ENCODE peak calls at places on chromosome 22, in six cellular contexts. One of them, this sample, is unnamed.

GRCh38 chr22:50582562-50583293 is at the start of gene CHKB:
- DNase-seq in spleen: peak
- DNase-seq in kidney epithelial cell: peak
- DNase-seq in mammary epithelial cell: peak
- DNase-seq in CD4-positive, alpha-beta T cell: peak
- DNase-seq in activated CD8-positive, alpha-beta T cell treated with anti-CD3 and anti-CD28 coated beads for 36 hours: peak
- DNase-seq in this sample: peak

GRCh38 chr22:44032126-44032730 is 8.1 kb downstream of the PARVB start:
- DNase-seq in activated CD8-positive, alpha-beta T cell treated with anti-CD3 and anti-CD28 coated beads for 36 hours: no peak
- DNase-seq in kidney epithelial cell: no peak
- DNase-seq in CD4-positive, alpha-beta T cell: no peak
- DNase-seq in mammary epithelial cell: no peak
- DNase-seq in spleen: no peak
- DNase-seq in this sample: no peak

GRCh38 chr22:24129980-24130379 is 51.3 kb upstream of the SUSD2 start:
- DNase-seq in kidney epithelial cell: no peak
- DNase-seq in spleen: no peak
- DNase-seq in mammary epithelial cell: no peak
- DNase-seq in CD4-positive, alpha-beta T cell: no peak
- DNase-seq in activated CD8-positive, alpha-beta T cell treated with anti-CD3 and anti-CD28 coated beads for 36 hours: no peak
- DNase-seq in this sample: no peak

GRCh38 chr22:50585781-50586180 is 3.1 kb upstream of the CHKB start:
- DNase-seq in CD4-positive, alpha-beta T cell: no peak
- DNase-seq in activated CD8-positive, alpha-beta T cell treated with anti-CD3 and anti-CD28 coated beads for 36 hours: no peak
- DNase-seq in spleen: peak
- DNase-seq in mammary epithelial cell: no peak
- DNase-seq in kidney epithelial cell: no peak
- DNase-seq in this sample: no peak

GRCh38 chr22:44164031-44164430 is 16.7 kb upstream of the PARVG start:
- DNase-seq in spleen: no peak
- DNase-seq in mammary epithelial cell: no peak
- DNase-seq in activated CD8-positive, alpha-beta T cell treated with anti-CD3 and anti-CD28 coated beads for 36 hours: no peak
- DNase-seq in kidney epithelial cell: no peak
- DNase-seq in CD4-positive, alpha-beta T cell: no peak
- DNase-seq in this sample: no peak

GRCh38 chr22:34946339-34946985 is 119.5 kb upstream of the ISX start:
- DNase-seq in activated CD8-positive, alpha-beta T cell treated with anti-CD3 and anti-CD28 coated beads for 36 hours: no peak
- DNase-seq in spleen: no peak
- DNase-seq in kidney epithelial cell: no peak
- DNase-seq in mammary epithelial cell: peak
- DNase-seq in CD4-positive, alpha-beta T cell: no peak
- DNase-seq in this sample: no peak

GRCh38 chr22:22074634-22075381 is 92.2 kb upstream of the TOP3B start:
- DNase-seq in activated CD8-positive, alpha-beta T cell treated with anti-CD3 and anti-CD28 coated beads for 36 hours: no peak
- DNase-seq in CD4-positive, alpha-beta T cell: no peak
- DNase-seq in spleen: peak
- DNase-seq in mammary epithelial cell: peak
- DNase-seq in kidney epithelial cell: peak
- DNase-seq in this sample: no peak

GRCh38 chr22:49481651-49482399 is 345.8 kb downstream of the BRD1 start:
- DNase-seq in activated CD8-positive, alpha-beta T cell treated with anti-CD3 and anti-CD28 coated beads for 36 hours: no peak
- DNase-seq in CD4-positive, alpha-beta T cell: no peak
- DNase-seq in mammary epithelial cell: no peak
- DNase-seq in spleen: no peak
- DNase-seq in kidney epithelial cell: no peak
- DNase-seq in this sample: no peak

GRCh38 chr22:37906364-37907008 is 389 bp downstream of the MICALL1 start:
- DNase-seq in CD4-positive, alpha-beta T cell: peak
- DNase-seq in kidney epithelial cell: no peak
- DNase-seq in spleen: peak
- DNase-seq in mammary epithelial cell: no peak
- DNase-seq in activated CD8-positive, alpha-beta T cell treated with anti-CD3 and anti-CD28 coated beads for 36 hours: peak
- DNase-seq in this sample: peak

GRCh38 chr22:25492950-25493790 is 71.3 kb upstream of the GRK3 start:
- DNase-seq in CD4-positive, alpha-beta T cell: no peak
- DNase-seq in kidney epithelial cell: no peak
- DNase-seq in activated CD8-positive, alpha-beta T cell treated with anti-CD3 and anti-CD28 coated beads for 36 hours: no peak
- DNase-seq in spleen: no peak
- DNase-seq in mammary epithelial cell: no peak
- DNase-seq in this sample: no peak

GRCh38 chr22:42277988-42278776 is 7.7 kb upstream of the TCF20 start:
- DNase-seq in activated CD8-positive, alpha-beta T cell treated with anti-CD3 and anti-CD28 coated beads for 36 hours: no peak
- DNase-seq in CD4-positive, alpha-beta T cell: no peak
- DNase-seq in spleen: peak
- DNase-seq in kidney epithelial cell: no peak
- DNase-seq in mammary epithelial cell: no peak
- DNase-seq in this sample: peak

GRCh38 chr22:23504522-23504921 is 75.6 kb downstream of the IGLL1 start:
- DNase-seq in mammary epithelial cell: no peak
- DNase-seq in spleen: peak
- DNase-seq in CD4-positive, alpha-beta T cell: no peak
- DNase-seq in kidney epithelial cell: no peak
- DNase-seq in activated CD8-positive, alpha-beta T cell treated with anti-CD3 and anti-CD28 coated beads for 36 hours: no peak
- DNase-seq in this sample: no peak

GRCh38 chr22:22763512-22763911 is 119.1 kb downstream of the GGTLC2 start:
- DNase-seq in mammary epithelial cell: no peak
- DNase-seq in activated CD8-positive, alpha-beta T cell treated with anti-CD3 and anti-CD28 coated beads for 36 hours: no peak
- DNase-seq in spleen: no peak
- DNase-seq in CD4-positive, alpha-beta T cell: no peak
- DNase-seq in kidney epithelial cell: no peak
- DNase-seq in this sample: no peak

GRCh38 chr22:50504245-50505211 is 3.0 kb downstream of the LMF2 start:
- DNase-seq in spleen: peak
- DNase-seq in kidney epithelial cell: no peak
- DNase-seq in CD4-positive, alpha-beta T cell: no peak
- DNase-seq in activated CD8-positive, alpha-beta T cell treated with anti-CD3 and anti-CD28 coated beads for 36 hours: no peak
- DNase-seq in mammary epithelial cell: peak
- DNase-seq in this sample: no peak

GRCh38 chr22:29314074-29314473 is 1.4 kb downstream of the RASL10A start:
- DNase-seq in kidney epithelial cell: no peak
- DNase-seq in activated CD8-positive, alpha-beta T cell treated with anti-CD3 and anti-CD28 coated beads for 36 hours: no peak
- DNase-seq in CD4-positive, alpha-beta T cell: no peak
- DNase-seq in spleen: peak
- DNase-seq in mammary epithelial cell: no peak
- DNase-seq in this sample: peak

GRCh38 chr22:17370036-17370765 is 941 bp downstream of the CECR2 start:
- DNase-seq in mammary epithelial cell: no peak
- DNase-seq in kidney epithelial cell: no peak
- DNase-seq in spleen: peak
- DNase-seq in CD4-positive, alpha-beta T cell: no peak
- DNase-seq in activated CD8-positive, alpha-beta T cell treated with anti-CD3 and anti-CD28 coated beads for 36 hours: no peak
- DNase-seq in this sample: peak

GRCh38 chr22:49011769-49012598 is 815.7 kb downstream of the BRD1 start:
- DNase-seq in activated CD8-positive, alpha-beta T cell treated with anti-CD3 and anti-CD28 coated beads for 36 hours: no peak
- DNase-seq in kidney epithelial cell: no peak
- DNase-seq in mammary epithelial cell: no peak
- DNase-seq in CD4-positive, alpha-beta T cell: no peak
- DNase-seq in spleen: peak
- DNase-seq in this sample: no peak

GRCh38 chr22:27677895-27678458 is 123.6 kb downstream of the MN1 start:
- DNase-seq in kidney epithelial cell: no peak
- DNase-seq in CD4-positive, alpha-beta T cell: no peak
- DNase-seq in spleen: peak
- DNase-seq in activated CD8-positive, alpha-beta T cell treated with anti-CD3 and anti-CD28 coated beads for 36 hours: no peak
- DNase-seq in mammary epithelial cell: no peak
- DNase-seq in this sample: no peak

GRCh38 chr22:38296372-38296771 is 20.9 kb downstream of the CSNK1E start:
- DNase-seq in kidney epithelial cell: no peak
- DNase-seq in CD4-positive, alpha-beta T cell: no peak
- DNase-seq in mammary epithelial cell: peak
- DNase-seq in activated CD8-positive, alpha-beta T cell treated with anti-CD3 and anti-CD28 coated beads for 36 hours: no peak
- DNase-seq in spleen: no peak
- DNase-seq in this sample: no peak

GRCh38 chr22:36010090-36010489 is 18.5 kb downstream of the RBFOX2 start:
- DNase-seq in kidney epithelial cell: no peak
- DNase-seq in activated CD8-positive, alpha-beta T cell treated with anti-CD3 and anti-CD28 coated beads for 36 hours: no peak
- DNase-seq in mammary epithelial cell: no peak
- DNase-seq in spleen: no peak
- DNase-seq in CD4-positive, alpha-beta T cell: no peak
- DNase-seq in this sample: no peak

GRCh38 chr22:17205432-17205831 is 13.8 kb downstream of the ADA2 start:
- DNase-seq in spleen: no peak
- DNase-seq in CD4-positive, alpha-beta T cell: no peak
- DNase-seq in kidney epithelial cell: no peak
- DNase-seq in activated CD8-positive, alpha-beta T cell treated with anti-CD3 and anti-CD28 coated beads for 36 hours: no peak
- DNase-seq in mammary epithelial cell: no peak
- DNase-seq in this sample: no peak

GRCh38 chr22:38699784-38700183 is 959 bp downstream of the JOSD1 start:
- DNase-seq in mammary epithelial cell: peak
- DNase-seq in spleen: no peak
- DNase-seq in kidney epithelial cell: no peak
- DNase-seq in CD4-positive, alpha-beta T cell: no peak
- DNase-seq in activated CD8-positive, alpha-beta T cell treated with anti-CD3 and anti-CD28 coated beads for 36 hours: no peak
- DNase-seq in this sample: no peak

GRCh38 chr22:39279170-39279850 is 34.5 kb upstream of the PDGFB start:
- DNase-seq in activated CD8-positive, alpha-beta T cell treated with anti-CD3 and anti-CD28 coated beads for 36 hours: no peak
- DNase-seq in kidney epithelial cell: no peak
- DNase-seq in spleen: no peak
- DNase-seq in mammary epithelial cell: no peak
- DNase-seq in CD4-positive, alpha-beta T cell: no peak
- DNase-seq in this sample: no peak

GRCh38 chr22:46444390-46444854 is 93.0 kb downstream of the CELSR1 start:
- DNase-seq in spleen: no peak
- DNase-seq in mammary epithelial cell: no peak
- DNase-seq in CD4-positive, alpha-beta T cell: no peak
- DNase-seq in kidney epithelial cell: no peak
- DNase-seq in activated CD8-positive, alpha-beta T cell treated with anti-CD3 and anti-CD28 coated beads for 36 hours: no peak
- DNase-seq in this sample: no peak
- TF ChIP-seq CTCF in spleen: no peak
- TF ChIP-seq CTCF in mammary epithelial cell: no peak
- TF ChIP-seq CTCF in CD4-positive, alpha-beta T cell: no peak
- TF ChIP-seq CTCF in kidney epithelial cell: no peak
- TF ChIP-seq CTCF in activated CD8-positive, alpha-beta T cell treated with anti-CD3 and anti-CD28 coated beads for 36 hours: no peak
- TF ChIP-seq CTCF in this sample: no peak

DNA sequence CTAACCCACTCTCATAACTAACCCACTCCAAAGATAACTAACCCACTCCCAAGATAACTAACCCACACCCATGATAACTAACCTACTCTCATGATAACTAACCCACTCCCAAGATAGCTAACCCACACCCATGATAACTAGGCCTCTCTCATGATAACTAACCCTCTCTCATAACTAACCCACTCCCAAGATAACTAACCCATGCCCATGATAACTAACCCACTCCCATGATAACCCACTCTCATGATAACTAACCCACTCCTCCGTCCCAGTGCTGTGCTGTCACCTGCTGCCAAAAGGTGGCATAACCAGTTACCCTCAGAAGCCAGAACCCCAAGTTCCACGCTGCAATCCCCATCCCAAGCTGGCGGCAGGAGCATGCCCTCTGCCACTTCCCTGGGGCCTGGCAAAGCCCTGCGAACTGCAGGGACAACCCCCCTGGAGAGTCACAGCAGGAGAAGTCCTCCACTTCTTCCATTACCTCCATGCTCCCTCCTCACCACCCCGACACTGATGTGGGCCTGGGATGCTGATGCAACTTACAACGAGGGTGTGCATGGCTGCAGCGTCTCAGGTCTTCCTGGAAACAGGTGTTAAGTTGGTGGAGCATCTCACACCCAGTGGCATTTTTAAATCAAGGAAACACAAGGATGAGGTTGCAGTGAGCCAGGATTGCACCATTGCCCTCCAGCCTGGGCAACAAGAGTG is 30.8 kb upstream of the CELSR1 start:
- DNase-seq in CD4-positive, alpha-beta T cell: no peak
- DNase-seq in mammary epithelial cell: no peak
- DNase-seq in spleen: peak
- DNase-seq in kidney epithelial cell: no peak
- DNase-seq in activated CD8-positive, alpha-beta T cell treated with anti-CD3 and anti-CD28 coated beads for 36 hours: no peak
- DNase-seq in this sample: no peak
- TF ChIP-seq CTCF in CD4-positive, alpha-beta T cell: no peak
- TF ChIP-seq CTCF in mammary epithelial cell: peak
- TF ChIP-seq CTCF in spleen: no peak
- TF ChIP-seq CTCF in kidney epithelial cell: no peak
- TF ChIP-seq CTCF in activated CD8-positive, alpha-beta T cell treated with anti-CD3 and anti-CD28 coated beads for 36 hours: no peak
- TF ChIP-seq CTCF in this sample: no peak

DNA sequence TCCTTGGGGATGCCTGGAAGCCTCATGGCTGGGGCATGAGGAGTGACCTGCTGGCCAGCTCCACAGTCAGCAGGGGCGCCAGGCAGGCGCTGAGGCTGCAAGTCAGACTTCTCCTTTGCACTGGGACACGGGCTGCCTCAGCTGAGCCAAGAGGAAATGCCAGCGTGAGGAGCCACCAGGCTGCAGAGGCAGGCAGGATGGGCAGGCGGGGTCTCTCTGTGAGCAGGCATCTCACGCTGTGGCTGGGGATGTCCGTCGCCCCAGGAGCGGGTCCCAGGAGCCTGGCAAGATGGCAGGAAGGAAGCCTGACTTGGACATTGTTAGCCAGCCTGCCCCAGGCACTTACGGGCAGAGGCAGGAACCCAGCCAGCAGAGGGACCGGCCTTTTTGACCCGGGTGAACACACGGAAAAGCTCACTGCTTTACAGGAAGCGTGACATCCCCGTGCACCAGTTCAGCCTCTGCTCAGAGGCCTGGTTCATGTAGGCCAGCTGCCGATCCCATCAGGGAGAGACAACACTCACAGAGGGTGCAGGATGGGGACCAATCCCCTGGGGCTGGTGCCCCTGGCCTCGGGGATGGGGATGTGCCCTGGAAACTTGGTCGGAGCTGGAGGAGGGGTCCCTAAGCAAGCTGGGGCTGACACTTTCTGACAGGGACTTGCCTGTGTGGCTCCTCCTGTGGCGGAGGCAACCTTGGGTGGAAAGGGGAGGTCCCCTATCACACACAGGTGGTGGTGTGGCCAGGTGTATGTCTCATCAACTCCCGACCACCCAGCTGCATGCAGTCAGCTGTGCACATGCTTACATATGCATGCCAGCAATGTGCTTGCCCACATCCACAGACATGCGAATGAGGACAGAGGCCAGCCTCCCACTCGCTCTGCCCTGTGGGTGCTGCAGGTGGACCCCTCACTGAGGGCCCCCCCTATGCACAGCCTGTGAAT is 10.0 kb downstream of the GNB1L start:
- DNase-seq in CD4-positive, alpha-beta T cell: no peak
- DNase-seq in kidney epithelial cell: no peak
- DNase-seq in mammary epithelial cell: no peak
- DNase-seq in activated CD8-positive, alpha-beta T cell treated with anti-CD3 and anti-CD28 coated beads for 36 hours: peak
- DNase-seq in spleen: peak
- DNase-seq in this sample: no peak
- TF ChIP-seq CTCF in CD4-positive, alpha-beta T cell: no peak
- TF ChIP-seq CTCF in kidney epithelial cell: no peak
- TF ChIP-seq CTCF in mammary epithelial cell: peak
- TF ChIP-seq CTCF in activated CD8-positive, alpha-beta T cell treated with anti-CD3 and anti-CD28 coated beads for 36 hours: no peak
- TF ChIP-seq CTCF in spleen: no peak
- TF ChIP-seq CTCF in this sample: no peak

GRCh38 chr22:20130319-20130718 is 1.3 kb upstream of the ZDHHC8 start:
- DNase-seq in mammary epithelial cell: no peak
- DNase-seq in kidney epithelial cell: no peak
- DNase-seq in spleen: no peak
- DNase-seq in activated CD8-positive, alpha-beta T cell treated with anti-CD3 and anti-CD28 coated beads for 36 hours: peak
- DNase-seq in CD4-positive, alpha-beta T cell: no peak
- DNase-seq in this sample: no peak
- TF ChIP-seq CTCF in mammary epithelial cell: peak
- TF ChIP-seq CTCF in kidney epithelial cell: peak
- TF ChIP-seq CTCF in spleen: no peak
- TF ChIP-seq CTCF in activated CD8-positive, alpha-beta T cell treated with anti-CD3 and anti-CD28 coated beads for 36 hours: no peak
- TF ChIP-seq CTCF in CD4-positive, alpha-beta T cell: no peak
- TF ChIP-seq CTCF in this sample: no peak

This sample was measured in GM20000.